ENCODE peak calls at places on chromosomes 13 and 19, in ten cellular contexts. J is breast epithelium, F is HepG2, E is upper lobe of left lung, H is stomach, W is endothelial cell of umbilical vein, X is prostate gland, I is transverse colon, Y is HCT116, K is suprapubic skin. A is an unnamed sample.

GRCh38 chr13:51639171-51639570 is 54.9 kb downstream of the WDFY2 start:
- DNase-seq in J (no peak), F (no peak), E (no peak), H (no peak), W (no peak), X (no peak), I (no peak), Y (no peak), K (no peak), A (no peak)

GRCh38 chr19:8323781-8324185 is 2.5 kb downstream of the RPS28 start:
- DNase-seq in J (no peak), F (no peak), E (no peak), H (no peak), W (peak; percentile 44), X (no peak), I (no peak), Y (no peak), K (no peak), A (no peak)

GRCh38 chr13:113534236-113534860 is 43.8 kb upstream of the DCUN1D2 start:
- DNase-seq in J (no peak), F (no peak), E (no peak), H (no peak), W (no peak), X (no peak), I (no peak), Y (no peak), K (no peak), A (no peak)

GRCh38 chr19:3123956-3124355 is 11.9 kb upstream of the GNA15 start:
- DNase-seq in J (no peak), F (no peak), E (no peak), H (no peak), W (no peak), X (no peak), I (no peak), Y (no peak), K (peak; percentile 53), A (no peak)

GRCh38 chr19:33110201-33110910 is 21.6 kb upstream of the WDR88 start:
- DNase-seq in J (no peak), F (no peak), E (no peak), H (no peak), W (peak; percentile 24), X (no peak), I (no peak), Y (no peak), K (no peak), A (no peak)

GRCh38 chr13:39536906-39537305 is 66.1 kb downstream of the LHFPL6 start:
- DNase-seq in J (no peak), F (no peak), E (no peak), H (no peak), W (no peak), X (no peak), I (no peak), Y (no peak), K (no peak), A (no peak)

GRCh38 chr19:6376512-6377193 is 920 bp upstream of the PSPN start:
- DNase-seq in J (no peak), F (no peak), E (no peak), H (no peak), W (no peak), X (no peak), I (no peak), Y (no peak), K (no peak), A (no peak)

GRCh38 chr13:48165063-48165462 is 67.9 kb upstream of the ITM2B start:
- DNase-seq in J (no peak), F (no peak), E (no peak), H (no peak), W (no peak), X (no peak), I (no peak), Y (no peak), K (no peak), A (no peak)

GRCh38 chr19:52991484-52991883 is 22.2 kb upstream of the ERVV-1 start:
- DNase-seq in J (no peak), F (no peak), E (no peak), H (no peak), W (peak; percentile 77), X (no peak), I (no peak), Y (no peak), K (no peak), A (no peak)

GRCh38 chr13:41935501-41935900 is 25.4 kb downstream of the VWA8 start:
- DNase-seq in J (no peak), F (no peak), E (no peak), H (no peak), W (no peak), X (no peak), I (no peak), Y (no peak), K (no peak), A (no peak)

GRCh38 chr13:109330941-109331340 is 455.4 kb downstream of the IRS2 start:
- DNase-seq in J (no peak), F (no peak), E (no peak), H (no peak), W (no peak), X (no peak), I (no peak), Y (no peak), K (no peak), A (no peak)

GRCh38 chr19:676343-677105 is at the start of gene FSTL3:
- DNase-seq in J (no peak), F (no peak), E (no peak), H (no peak), W (no peak), X (no peak), I (no peak), Y (no peak), K (peak; percentile 66), A (no peak)
- TF ChIP-seq POLR2AphosphoS5 in J (peak; percentile 51), F (peak; percentile 34), E (peak; percentile 55), H (peak; percentile 49), W (peak; percentile 45), X (no peak), I (peak; percentile 57), Y (peak; percentile 84), K (no peak), A (no peak)

DNA sequence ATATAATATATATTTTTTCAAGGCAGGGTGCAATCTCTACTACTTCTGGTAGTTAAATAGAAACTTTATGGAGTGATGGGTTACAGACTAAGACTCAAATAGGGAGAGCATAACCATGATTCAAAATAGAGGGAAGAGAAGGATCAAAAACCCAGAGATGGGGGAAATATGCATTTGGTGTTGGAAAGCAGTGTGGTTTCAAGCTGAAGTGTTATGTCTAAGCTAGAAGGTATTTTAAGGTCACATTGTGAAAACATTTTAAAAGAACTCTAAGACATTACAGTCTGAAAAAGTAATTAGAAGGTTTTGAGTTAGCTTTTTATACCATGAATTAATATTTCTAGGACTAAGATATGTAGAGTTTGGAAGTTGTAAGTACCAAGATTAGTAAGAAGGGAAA is 2741.4 kb downstream of the PCDH9 start:
- DNase-seq in J (no peak), F (no peak), E (no peak), H (no peak), W (no peak), X (no peak), I (no peak), Y (no peak), K (no peak), A (no peak)
- TF ChIP-seq POLR2A in J (no peak), F (no peak), E (no peak), H (no peak), W (no peak), X (no peak), I (no peak), Y (no peak), K (no peak), A (no peak)

GRCh38 chr13:102900193-102900608 is 54.4 kb downstream of the ERCC5 start:
- DNase-seq in J (no peak), F (peak; percentile 72), E (no peak), H (no peak), W (no peak), X (no peak), I (no peak), Y (no peak), K (no peak), A (no peak)
- H3K9me3 ChIP-seq in J (no peaks in the 10 kb centered on the region), F (no peaks in the 10 kb centered on the region), E (no peaks in the 10 kb centered on the region), H (no peaks in the 10 kb centered on the region), W (no peaks in the 10 kb centered on the region), X (no peaks in the 10 kb centered on the region), I (no peaks in the 10 kb centered on the region), Y (no peaks in the 10 kb centered on the region), K (no peaks in the 10 kb centered on the region), A (no peaks in the 10 kb centered on the region)

GRCh38 chr19:4449022-4449825 is 8.4 kb downstream of the UBXN6 start:
- DNase-seq in J (peak; percentile 66), F (no peak), E (no peak), H (no peak), W (no peak), X (peak; percentile 89), I (no peak), Y (no peak), K (peak; percentile 79), A (no peak)
- TF ChIP-seq POLR2AphosphoS5 in J (no peak), F (no peak), E (no peak), H (no peak), W (no peak), X (peak; percentile 88), I (no peak), Y (no peak), K (no peak), A (peak; percentile 40)

GRCh38 chr19:42285546-42285945 is 16.4 kb upstream of the PRR19 start:
- DNase-seq in J (no peak), F (no peak), E (no peak), H (no peak), W (peak; percentile 22), X (no peak), I (no peak), Y (no peak), K (peak; percentile 68), A (no peak)

GRCh38 chr19:42284641-42285341 is 15.7 kb downstream of the CIC start:
- DNase-seq in J (no peak), F (no peak), E (no peak), H (no peak), W (peak; percentile 20), X (no peak), I (no peak), Y (no peak), K (peak; percentile 79), A (no peak)

GRCh38 chr19:42282810-42283247 is 13.8 kb downstream of the CIC start:
- DNase-seq in J (no peak), F (no peak), E (no peak), H (no peak), W (no peak), X (no peak), I (no peak), Y (no peak), K (no peak), A (no peak)

GRCh38 chr19:42283248-42284065 is 14.4 kb downstream of the CIC start:
- DNase-seq in J (peak; percentile 97), F (peak; percentile 83), E (peak; percentile 95), H (peak; percentile 98), W (peak; percentile 95), X (peak; percentile 96), I (peak; percentile 97), Y (peak; percentile 69), K (peak; percentile 98), A (no peak)

GRCh38 chr19:42284066-42284501 is 15.0 kb downstream of the CIC start:
- DNase-seq in J (peak; percentile 65), F (no peak), E (peak; percentile 82), H (peak; percentile 87), W (peak; percentile 51), X (peak; percentile 77), I (peak; percentile 89), Y (no peak), K (peak; percentile 84), A (no peak)
- TF ChIP-seq POLR2A in J (no peak), F (no peak), E (no peak), H (no peak), W (no peak), X (peak; percentile 19), I (no peak), Y (peak; percentile 7), K (peak; percentile 71), A (peak; percentile 72)

A was measured in vagina.